ENCODE peak calls at places on chromosomes 1 and 21, in eight cellular contexts. R, I, C, P, N, W, U and Y are unnamed samples.

GRCh38 chr21:45207839-45208626 is 79.7 kb downstream of the POFUT2 start:
- DNase-seq in R (no peak), I (no peak), C (no peak), P (no peak), N (no peak), W (no peak), U (no peak), Y (no peak)

GRCh38 chr1:224559971-224560728 is 56.0 kb upstream of the CNIH3 start:
- DNase-seq in R (no peak), I (no peak), C (no peak), P (no peak), N (no peak), W (no peak), U (no peak), Y (no peak)

GRCh38 chr1:25694167-25694566 is 77.6 kb downstream of the MAN1C1 start:
- DNase-seq in R (no peak), I (no peak), C (no peak), P (no peak), N (peak; percentile 74), W (peak; percentile 75), U (no peak), Y (peak; percentile 68)

GRCh38 chr1:232521660-232522059 is 108.3 kb downstream of the SIPA1L2 start:
- DNase-seq in R (no peak), I (no peak), C (no peak), P (no peak), N (no peak), W (no peak), U (no peak), Y (no peak)

GRCh38 chr1:172255223-172255560 is 165.3 kb upstream of the C1orf105 start:
- DNase-seq in R (no peak), I (no peak), C (no peak), P (no peak), N (no peak), W (no peak), U (no peak), Y (no peak)

GRCh38 chr1:89606227-89606945 is 26.5 kb upstream of the LRRC8C start:
- DNase-seq in R (no peak), I (no peak), C (no peak), P (no peak), N (no peak), W (no peak), U (no peak), Y (no peak)

GRCh38 chr1:86508583-86508969 is 38.3 kb upstream of the CLCA4 start:
- DNase-seq in R (no peak), I (no peak), C (no peak), P (no peak), N (no peak), W (no peak), U (no peak), Y (no peak)

GRCh38 chr1:2143814-2144500 is 50.6 kb downstream of the FAAP20 start:
- DNase-seq in R (no peak), I (no peak), C (no peak), P (no peak), N (no peak), W (no peak), U (peak; percentile 58), Y (no peak)

GRCh38 chr1:164754088-164754600 is 195.2 kb downstream of the PBX1 start:
- DNase-seq in R (no peak), I (no peak), C (no peak), P (peak; percentile 29), N (peak; percentile 78), W (peak; percentile 71), U (no peak), Y (peak; percentile 48)

GRCh38 chr1:38724160-38725131 is 135.1 kb downstream of the RRAGC start:
- DNase-seq in R (no peak), I (no peak), C (no peak), P (no peak), N (peak; percentile 13), W (no peak), U (no peak), Y (no peak)
- H3K27me3 ChIP-seq in R (peaks cover 18% of the 10 kb centered on the region), I (no peaks in the 10 kb centered on the region), C (peaks cover 39% of the 10 kb centered on the region), P (peaks cover 4% of the 10 kb centered on the region), N (no peaks in the 10 kb centered on the region), W (no peaks in the 10 kb centered on the region), U (peaks cover 6% of the 10 kb centered on the region), Y (no peaks in the 10 kb centered on the region)

GRCh38 chr1:29179641-29180184 is 2.0 kb downstream of the SRSF4 start:
- DNase-seq in R (no peak), I (no peak), C (no peak), P (no peak), N (no peak), W (no peak), U (no peak), Y (no peak)
- H3K4me3 ChIP-seq in R (peak overlapping the region; percentile 99), I (peak overlapping the region; percentile 91), C (peak overlapping the region; percentile 75), P (peak overlapping the region; percentile 84), N (peak overlapping the region; percentile 99), W (peak overlapping the region; percentile 89), U (peak overlapping the region; percentile 90), Y (no peak overlapping the region)

GRCh38 chr1:110237406-110238152 is 27.5 kb downstream of the KCNC4 start:
- DNase-seq in R (no peak), I (no peak), C (no peak), P (no peak), N (no peak), W (no peak), U (no peak), Y (no peak)

GRCh38 chr1:110233861-110234260 is 23.7 kb downstream of the KCNC4 start:
- DNase-seq in R (no peak), I (no peak), C (no peak), P (no peak), N (no peak), W (no peak), U (no peak), Y (no peak)

GRCh38 chr1:110234691-110235090 is 24.6 kb downstream of the KCNC4 start:
- DNase-seq in R (no peak), I (no peak), C (no peak), P (no peak), N (no peak), W (no peak), U (no peak), Y (no peak)

GRCh38 chr1:110235181-110235838 is 25.2 kb downstream of the KCNC4 start:
- DNase-seq in R (no peak), I (no peak), C (no peak), P (no peak), N (no peak), W (no peak), U (no peak), Y (peak; percentile 50)

DNA sequence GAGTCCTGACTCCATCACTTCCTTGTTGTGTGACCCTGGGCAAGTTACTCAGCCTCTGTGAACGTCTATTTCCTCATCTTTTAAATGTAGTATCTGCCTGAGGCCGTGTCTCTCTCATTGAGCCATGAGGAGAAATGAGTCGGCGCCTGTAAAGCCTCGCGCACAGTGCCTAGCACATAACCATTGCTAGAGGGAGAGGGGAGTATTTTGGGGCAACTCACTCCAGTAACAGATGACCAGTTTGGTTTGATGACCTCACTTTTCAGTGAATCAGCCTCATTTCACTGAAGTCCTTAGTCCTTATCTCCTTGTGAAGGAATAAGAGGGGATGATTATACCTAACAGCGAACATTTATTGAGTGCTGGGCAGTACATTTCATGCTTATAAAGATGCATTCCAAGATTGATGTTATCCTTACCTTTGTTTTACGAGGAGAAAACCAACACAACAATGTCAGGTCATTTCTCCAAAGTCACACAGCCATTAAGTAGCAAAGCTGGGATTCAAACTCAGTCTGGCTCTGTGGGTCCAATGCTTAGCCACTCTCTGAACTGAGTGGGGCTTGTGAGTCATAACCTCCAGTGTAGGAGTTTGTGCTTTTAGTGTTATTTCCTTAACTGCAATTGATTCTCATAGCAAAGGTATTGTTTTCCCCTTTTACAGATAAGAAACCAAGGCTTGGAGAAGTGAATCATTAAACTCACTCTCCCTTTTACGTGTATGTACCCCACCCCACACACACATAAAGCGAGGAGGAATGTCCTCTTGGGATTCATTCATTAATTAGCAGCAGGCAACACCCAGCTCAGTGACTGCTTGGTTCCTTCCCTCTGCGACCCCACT is 25.9 kb downstream of the KCNC4 start:
- DNase-seq in R (no peak), I (no peak), C (no peak), P (no peak), N (no peak), W (no peak), U (no peak), Y (no peak)
- H3K27me3 ChIP-seq in R (no peaks in the 10 kb centered on the region), I (no peaks in the 10 kb centered on the region), C (no peaks in the 10 kb centered on the region), P (no peaks in the 10 kb centered on the region), N (no peaks in the 10 kb centered on the region), W (no peaks in the 10 kb centered on the region), U (no peaks in the 10 kb centered on the region), Y (no peaks in the 10 kb centered on the region)

DNA sequence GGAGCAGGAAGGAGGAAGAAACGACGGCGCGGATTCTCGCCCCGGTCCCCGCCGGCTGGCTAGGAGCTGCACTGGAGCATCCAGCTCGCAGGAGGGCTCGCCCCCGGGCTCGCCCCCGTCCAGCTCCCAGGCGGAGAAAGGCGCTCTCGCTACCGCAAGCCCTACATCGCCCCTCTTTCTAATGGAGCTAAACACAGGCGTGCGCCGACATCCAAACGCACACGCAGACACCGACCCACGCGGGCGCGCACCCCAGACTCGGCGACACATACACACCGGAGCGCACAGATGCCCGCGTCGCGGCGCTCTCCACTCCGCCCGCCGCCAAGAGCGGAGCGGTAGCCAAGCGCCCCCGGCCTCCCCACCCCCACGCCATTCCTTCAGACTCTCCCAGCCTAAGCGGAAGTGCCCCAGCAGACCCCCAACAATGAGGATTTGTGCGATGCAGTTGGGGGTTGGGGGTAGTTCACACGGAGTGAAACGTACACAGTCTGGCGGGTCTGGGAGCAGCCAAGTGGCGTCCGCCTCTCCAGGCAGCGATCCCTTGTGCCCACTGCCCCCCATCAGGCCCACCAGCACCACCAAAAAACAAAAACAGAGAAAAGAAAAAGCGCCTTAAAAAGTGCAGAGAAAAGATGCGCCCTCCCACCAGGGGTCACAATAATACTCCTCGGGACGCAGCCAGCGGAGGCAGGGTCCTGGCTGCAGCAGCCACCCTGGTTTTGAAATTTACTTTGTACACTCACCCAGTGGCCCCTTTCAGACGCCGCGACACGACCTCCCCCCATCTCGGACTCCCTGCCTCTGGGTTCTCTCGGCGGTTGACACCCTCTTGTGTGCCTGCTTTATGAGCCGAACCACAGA is 1.4 kb downstream of the DAB1 start:
- DNase-seq in R (no peak), I (peak; percentile 63), C (no peak), P (peak; percentile 24), N (no peak), W (no peak), U (no peak), Y (no peak)
- H3K4me3 ChIP-seq in R (peak overlapping the region; percentile 31), I (peak overlapping the region; percentile 62), C (no peak overlapping the region), P (peak overlapping the region; percentile 54), N (peak overlapping the region; percentile 21), W (no peak overlapping the region), U (no peak overlapping the region), Y (peak overlapping the region; percentile 41)

GRCh38 chr1:15150376-15150775 is 3.2 kb upstream of the TMEM51 start:
- DNase-seq in R (no peak), I (no peak), C (no peak), P (no peak), N (no peak), W (no peak), U (no peak), Y (no peak)
- H3K27me3 ChIP-seq in R (no peaks in the 10 kb centered on the region), I (peaks cover 5% of the 10 kb centered on the region), C (peaks cover 45% of the 10 kb centered on the region), P (no peaks in the 10 kb centered on the region), N (no peaks in the 10 kb centered on the region), W (no peaks in the 10 kb centered on the region), U (no peaks in the 10 kb centered on the region), Y (no peaks in the 10 kb centered on the region)

GRCh38 chr1:40017951-40018575 is 22.5 kb upstream of the CAP1 start:
- DNase-seq in R (no peak), I (no peak), C (no peak), P (no peak), N (no peak), W (no peak), U (no peak), Y (no peak)
- H3K4me3 ChIP-seq in R (no peak overlapping the region), I (no peak overlapping the region), C (no peak overlapping the region), P (no peak overlapping the region), N (no peak overlapping the region), W (no peak overlapping the region), U (no peak overlapping the region), Y (no peak overlapping the region)